ENCODE peak calls at places on chromosomes 11 and 22, in six cellular contexts. Z, V, H, W, L and P are unnamed samples.

GRCh38 chr11:67381244-67381972 is 8.0 kb upstream of the CLCF1 start:
- DNase-seq in Z (no peak), V (no peak), H (no peak), W (no peak), L (no peak), P (no peak)

GRCh38 chr11:110148775-110149744 is 55.9 kb downstream of the ZC3H12C start:
- DNase-seq in Z (peak), V (peak), H (no peak), W (peak), L (no peak), P (no peak)

GRCh38 chr22:26448941-26449340 is 19.9 kb downstream of the ASPHD2 start:
- DNase-seq in Z (no peak), V (no peak), H (no peak), W (no peak), L (no peak), P (no peak)

GRCh38 chr11:64924910-64925284 is 408 bp downstream of the PPP2R5B start:
- DNase-seq in Z (no peak), V (peak), H (no peak), W (no peak), L (no peak), P (no peak)

GRCh38 chr11:69912911-69913451 is 93.8 kb upstream of the FGF3 start:
- DNase-seq in Z (peak), V (no peak), H (no peak), W (no peak), L (no peak), P (no peak)

GRCh38 chr22:45351956-45352355 is 42.2 kb downstream of the FAM118A start:
- DNase-seq in Z (no peak), V (no peak), H (no peak), W (no peak), L (no peak), P (no peak)

GRCh38 chr11:8028766-8029165 is 41.6 kb downstream of the EIF3F start:
- DNase-seq in Z (no peak), V (no peak), H (no peak), W (no peak), L (no peak), P (no peak)

GRCh38 chr22:47328550-47329243 is 566.2 kb downstream of the TBC1D22A start:
- DNase-seq in Z (peak), V (peak), H (no peak), W (peak), L (no peak), P (peak)

GRCh38 chr22:25482091-25482760 is 82.2 kb upstream of the GRK3 start:
- DNase-seq in Z (no peak), V (no peak), H (no peak), W (no peak), L (no peak), P (no peak)

GRCh38 chr11:128610765-128611617 is 23.6 kb upstream of the ETS1 start:
- DNase-seq in Z (no peak), V (no peak), H (no peak), W (no peak), L (peak), P (no peak)

GRCh38 chr22:27804683-27805297 is 3.2 kb upstream of the MN1 start:
- DNase-seq in Z (peak), V (peak), H (peak), W (peak), L (no peak), P (peak)

GRCh38 chr11:83284501-83285051 is 1.6 kb downstream of the CCDC90B start:
- DNase-seq in Z (no peak), V (no peak), H (no peak), W (no peak), L (no peak), P (peak)

GRCh38 chr11:134530826-134531225 is 118.8 kb upstream of the B3GAT1 start:
- DNase-seq in Z (no peak), V (no peak), H (no peak), W (no peak), L (no peak), P (no peak)

GRCh38 chr22:23011105-23011674 is 59.1 kb upstream of the GNAZ start:
- DNase-seq in Z (no peak), V (no peak), H (no peak), W (no peak), L (no peak), P (no peak)

GRCh38 chr22:24128024-24128423 is 53.3 kb upstream of the SUSD2 start:
- DNase-seq in Z (no peak), V (no peak), H (no peak), W (no peak), L (no peak), P (no peak)

GRCh38 chr11:8023831-8024555 is 36.9 kb downstream of the EIF3F start:
- DNase-seq in Z (peak), V (no peak), H (no peak), W (no peak), L (no peak), P (no peak)

GRCh38 chr11:9017773-9018172 is 14.0 kb upstream of the NRIP3 start:
- DNase-seq in Z (peak), V (no peak), H (no peak), W (no peak), L (no peak), P (no peak)

GRCh38 chr11:110866081-110866480 is 153.8 kb upstream of the ARHGAP20 start:
- DNase-seq in Z (no peak), V (no peak), H (no peak), W (no peak), L (no peak), P (no peak)

GRCh38 chr22:37571258-37571991 is 8.5 kb downstream of the LGALS2 start:
- DNase-seq in Z (peak), V (peak), H (no peak), W (no peak), L (no peak), P (no peak)

GRCh38 chr22:41826430-41827383 is 6.2 kb upstream of the SREBF2 start:
- DNase-seq in Z (no peak), V (no peak), H (no peak), W (no peak), L (no peak), P (no peak)

GRCh38 chr11:64754919-64755662 is 4.7 kb downstream of the PYGM start:
- DNase-seq in Z (no peak), V (no peak), H (no peak), W (no peak), L (no peak), P (no peak)

GRCh38 chr11:69520186-69520585 is 38.7 kb downstream of the LINC01488 start:
- DNase-seq in Z (peak), V (no peak), H (no peak), W (no peak), L (no peak), P (no peak)

GRCh38 chr11:117822031-117822521 is 2.5 kb downstream of the FXYD2 start:
- DNase-seq in Z (no peak), V (no peak), H (peak), W (peak), L (no peak), P (no peak)

GRCh38 chr11:14544611-14545010 is 24.4 kb upstream of the PSMA1 start:
- DNase-seq in Z (peak), V (no peak), H (no peak), W (peak), L (peak), P (no peak)

GRCh38 chr11:115078461-115079438 is 400.4 kb downstream of the NXPE2 start:
- DNase-seq in Z (no peak), V (no peak), H (no peak), W (no peak), L (no peak), P (no peak)

GRCh38 chr11:1953489-1954284 is 6.6 kb downstream of the MRPL23 start:
- DNase-seq in Z (no peak), V (no peak), H (no peak), W (no peak), L (no peak), P (no peak)

GRCh38 chr22:40190501-40190900 is 12.8 kb downstream of the TNRC6B start:
- DNase-seq in Z (no peak), V (no peak), H (no peak), W (peak), L (no peak), P (no peak)

GRCh38 chr22:44648821-44649566 is 53.0 kb upstream of the PRR5 start:
- DNase-seq in Z (peak), V (no peak), H (no peak), W (no peak), L (no peak), P (no peak)

GRCh38 chr11:33307984-33308383 is 50.8 kb downstream of the HIPK3 start:
- DNase-seq in Z (no peak), V (no peak), H (no peak), W (no peak), L (no peak), P (no peak)

GRCh38 chr11:3627291-3627690 is 14.5 kb downstream of the ART5 start:
- DNase-seq in Z (peak), V (no peak), H (no peak), W (no peak), L (no peak), P (no peak)

GRCh38 chr22:29755889-29756288 is 10.9 kb downstream of the ZMAT5 start:
- DNase-seq in Z (no peak), V (no peak), H (no peak), W (no peak), L (no peak), P (no peak)

GRCh38 chr22:29758959-29759358 is 7.8 kb downstream of the ZMAT5 start:
- DNase-seq in Z (no peak), V (no peak), H (no peak), W (no peak), L (no peak), P (no peak)

GRCh38 chr22:29756341-29756740 is 10.5 kb downstream of the ZMAT5 start:
- DNase-seq in Z (no peak), V (no peak), H (no peak), W (no peak), L (no peak), P (no peak)

GRCh38 chr22:29757096-29757495 is 9.7 kb downstream of the ZMAT5 start:
- DNase-seq in Z (no peak), V (no peak), H (no peak), W (no peak), L (no peak), P (no peak)

DNA sequence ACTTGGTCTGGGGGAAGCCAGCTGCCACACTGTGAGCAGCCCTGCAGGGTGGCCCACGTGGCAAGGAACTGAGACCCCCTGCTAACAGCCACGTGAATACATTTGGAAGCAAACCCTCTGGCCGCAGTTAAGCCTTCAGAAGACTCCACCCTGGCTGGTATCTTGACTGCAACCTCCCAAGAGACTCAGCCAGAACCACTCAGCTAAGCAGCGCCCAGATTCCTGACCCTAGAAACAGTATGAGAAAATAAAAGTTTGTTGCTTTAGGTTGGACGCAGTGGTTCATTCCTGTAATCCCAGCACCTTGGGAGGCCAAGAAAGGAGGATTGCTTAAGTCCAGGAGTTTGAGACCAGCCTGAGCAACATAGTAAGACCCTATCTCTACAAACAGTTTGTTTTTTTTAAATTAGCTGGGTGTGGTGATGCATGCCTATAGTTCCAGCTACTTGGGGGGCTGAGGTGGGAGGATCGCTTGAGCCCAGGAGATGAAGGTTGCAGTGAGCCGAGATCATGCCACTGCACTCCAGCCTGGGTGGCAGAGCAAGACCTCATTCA is 8.7 kb downstream of the ZMAT5 start:
- DNase-seq in Z (no peak), V (no peak), H (no peak), W (no peak), L (no peak), P (no peak)
- TF ChIP-seq BHLHE40 in Z (no peak), V (no peak), H (no peak), W (no peak), L (no peak), P (no peak)

GRCh38 chr11:20032127-20032526 is 128.1 kb downstream of the DBX1 start:
- DNase-seq in Z (no peak), V (no peak), H (no peak), W (no peak), L (no peak), P (no peak)

GRCh38 chr11:20030472-20030871 is 129.8 kb downstream of the DBX1 start:
- DNase-seq in Z (no peak), V (no peak), H (no peak), W (no peak), L (no peak), P (no peak)

GRCh38 chr11:20029193-20029592 is 131.1 kb downstream of the DBX1 start:
- DNase-seq in Z (no peak), V (no peak), H (no peak), W (peak), L (no peak), P (no peak)

GRCh38 chr11:20032577-20033265 is 127.6 kb downstream of the DBX1 start:
- DNase-seq in Z (no peak), V (no peak), H (no peak), W (peak), L (no peak), P (no peak)

GRCh38 chr11:20031155-20032001 is 128.9 kb downstream of the DBX1 start:
- DNase-seq in Z (peak), V (no peak), H (no peak), W (no peak), L (no peak), P (peak)
- TF ChIP-seq BHLHE40 in Z (peak), V (no peak), H (no peak), W (no peak), L (no peak), P (no peak)

GRCh38 chr11:71454470-71455113 is 1.6 kb downstream of the NADSYN1 start:
- DNase-seq in Z (no peak), V (no peak), H (no peak), W (no peak), L (no peak), P (no peak)
- TF ChIP-seq BHLHE40 in Z (no peak), V (no peak), H (no peak), W (no peak), L (no peak), P (no peak)

DNA sequence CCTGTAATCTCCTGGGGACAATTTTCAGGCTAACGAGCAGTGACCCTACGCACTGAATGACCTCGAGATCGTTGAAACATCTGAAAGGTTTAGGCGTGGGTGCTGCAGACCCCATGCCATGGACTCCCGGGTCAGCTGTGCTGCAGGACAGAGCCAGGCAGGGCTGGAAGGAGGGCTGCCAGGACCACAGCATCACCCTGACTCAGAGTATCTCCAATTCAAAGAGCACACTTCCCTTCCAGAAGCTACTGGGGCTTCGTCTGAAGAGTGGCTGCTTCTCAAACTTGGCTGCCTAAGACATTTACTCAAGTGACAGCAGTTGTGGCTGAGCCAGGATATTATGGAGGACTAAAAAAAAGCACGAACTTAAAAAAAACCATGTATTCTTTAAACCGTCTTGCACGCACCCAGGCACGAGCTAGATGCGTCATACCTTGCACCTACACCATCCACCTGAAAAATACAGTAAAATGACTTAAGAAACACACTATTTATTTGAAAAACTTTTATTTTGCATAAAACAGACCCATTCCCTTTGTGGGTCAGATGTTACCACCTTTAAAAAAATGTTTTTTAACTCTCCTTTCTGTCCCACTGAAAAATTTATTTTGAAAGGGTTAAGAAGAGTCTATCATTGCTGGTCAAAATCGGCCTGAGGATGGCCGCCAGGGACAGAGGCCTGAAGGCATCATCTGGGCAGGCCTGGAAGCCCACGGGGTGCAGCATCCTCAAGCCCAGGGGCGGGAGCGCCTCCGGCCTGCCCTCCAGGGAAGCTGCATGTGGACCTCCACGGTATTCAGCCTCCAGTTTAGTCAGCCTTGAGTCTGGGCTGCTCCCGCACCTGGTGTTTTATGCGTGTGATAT is 13.1 kb upstream of the BID start:
- DNase-seq in Z (no peak), V (no peak), H (no peak), W (no peak), L (no peak), P (no peak)
- TF ChIP-seq BHLHE40 in Z (no peak), V (no peak), H (no peak), W (no peak), L (no peak), P (no peak)

GRCh38 chr11:5367461-5368074 is 16.0 kb upstream of the OR51M1 start:
- DNase-seq in Z (peak), V (no peak), H (no peak), W (no peak), L (no peak), P (no peak)
- TF ChIP-seq BHLHE40 in Z (no peak), V (no peak), H (no peak), W (no peak), L (no peak), P (no peak)

DNA sequence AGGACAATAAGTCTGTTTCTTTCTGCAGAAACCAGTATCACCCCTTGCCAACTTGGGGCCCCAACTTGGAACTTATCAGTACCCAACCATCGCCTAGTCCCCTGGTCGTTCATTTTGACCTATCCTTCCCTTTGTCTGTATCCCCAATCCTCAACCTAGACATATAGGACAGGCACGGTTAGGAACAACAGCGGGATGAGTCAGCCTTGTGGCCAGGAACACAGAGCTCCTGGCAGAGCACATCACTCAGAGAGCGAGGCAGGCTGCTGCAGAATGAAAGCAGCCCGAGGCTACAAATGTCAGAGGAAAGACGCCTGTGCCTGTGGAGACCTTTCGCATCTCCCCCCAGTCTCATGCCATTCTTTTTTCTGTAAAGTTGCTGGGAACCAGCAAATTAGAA is 14.6 kb downstream of the DKK3 start:
- DNase-seq in Z (peak), V (peak), H (no peak), W (peak), L (no peak), P (no peak)
- TF ChIP-seq BHLHE40 in Z (no peak), V (no peak), H (no peak), W (no peak), L (no peak), P (no peak)

GRCh38 chr11:35614949-35615569 is 3.2 kb upstream of the FJX1 start:
- DNase-seq in Z (no peak), V (no peak), H (no peak), W (no peak), L (no peak), P (no peak)
- TF ChIP-seq BHLHE40 in Z (no peak), V (no peak), H (no peak), W (no peak), L (no peak), P (no peak)